ENCODE peak calls at places on chromosomes 11 and 22, in seven cellular contexts. One of them, this sample, is unnamed.

GRCh38 chr11:6561288-6561687 is 42.1 kb downstream of the RRP8 start:
- DNase-seq in CD4-positive, alpha-beta memory T cell: no peak
- DNase-seq in Peyer's patch: no peak
- DNase-seq in upper lobe of right lung: no peak
- DNase-seq in body of pancreas: no peak
- DNase-seq in neuronal stem cell: no peak
- DNase-seq in PC-3: no peak
- DNase-seq in this sample: no peak

GRCh38 chr22:30718491-30718890 is 23.8 kb downstream of the OSBP2 start:
- DNase-seq in CD4-positive, alpha-beta memory T cell: no peak
- DNase-seq in Peyer's patch: no peak
- DNase-seq in upper lobe of right lung: no peak
- DNase-seq in body of pancreas: no peak
- DNase-seq in neuronal stem cell: no peak
- DNase-seq in PC-3: no peak
- DNase-seq in this sample: peak; percentile 39

GRCh38 chr22:45199723-45200122 is 36.0 kb downstream of the NUP50 start:
- DNase-seq in CD4-positive, alpha-beta memory T cell: no peak
- DNase-seq in Peyer's patch: no peak
- DNase-seq in upper lobe of right lung: no peak
- DNase-seq in body of pancreas: no peak
- DNase-seq in neuronal stem cell: no peak
- DNase-seq in PC-3: no peak
- DNase-seq in this sample: no peak

GRCh38 chr11:94638902-94639373 is 71.8 kb downstream of the PIWIL4 start:
- DNase-seq in CD4-positive, alpha-beta memory T cell: no peak
- DNase-seq in Peyer's patch: no peak
- DNase-seq in upper lobe of right lung: no peak
- DNase-seq in body of pancreas: no peak
- DNase-seq in neuronal stem cell: no peak
- DNase-seq in PC-3: no peak
- DNase-seq in this sample: no peak

GRCh38 chr22:43376765-43377485 is 33.8 kb upstream of the SCUBE1 start:
- DNase-seq in CD4-positive, alpha-beta memory T cell: peak; percentile 29
- DNase-seq in Peyer's patch: peak; percentile 78
- DNase-seq in upper lobe of right lung: no peak
- DNase-seq in body of pancreas: peak; percentile 40
- DNase-seq in neuronal stem cell: no peak
- DNase-seq in PC-3: no peak
- DNase-seq in this sample: no peak

GRCh38 chr22:30279932-30280331 is 9.4 kb downstream of the CASTOR1 start:
- DNase-seq in CD4-positive, alpha-beta memory T cell: no peak
- DNase-seq in Peyer's patch: no peak
- DNase-seq in upper lobe of right lung: no peak
- DNase-seq in body of pancreas: no peak
- DNase-seq in neuronal stem cell: no peak
- DNase-seq in PC-3: no peak
- DNase-seq in this sample: no peak

GRCh38 chr22:17235861-17236260 is 16.6 kb upstream of the ADA2 start:
- DNase-seq in CD4-positive, alpha-beta memory T cell: no peak
- DNase-seq in Peyer's patch: no peak
- DNase-seq in upper lobe of right lung: no peak
- DNase-seq in body of pancreas: no peak
- DNase-seq in neuronal stem cell: no peak
- DNase-seq in PC-3: no peak
- DNase-seq in this sample: no peak

GRCh38 chr11:65491614-65492386 is 7.0 kb upstream of the MALAT1 start:
- DNase-seq in CD4-positive, alpha-beta memory T cell: no peak
- DNase-seq in Peyer's patch: peak; percentile 93
- DNase-seq in upper lobe of right lung: peak; percentile 86
- DNase-seq in body of pancreas: peak; percentile 77
- DNase-seq in neuronal stem cell: no peak
- DNase-seq in PC-3: peak; percentile 94
- DNase-seq in this sample: peak; percentile 68

GRCh38 chr11:62315416-62315815 is 16.5 kb upstream of the SCGB1D4 start:
- DNase-seq in CD4-positive, alpha-beta memory T cell: no peak
- DNase-seq in Peyer's patch: no peak
- DNase-seq in upper lobe of right lung: no peak
- DNase-seq in body of pancreas: no peak
- DNase-seq in neuronal stem cell: no peak
- DNase-seq in PC-3: no peak
- DNase-seq in this sample: no peak

GRCh38 chr11:38345286-38345685 is 1747.2 kb upstream of the RAG2 start:
- DNase-seq in CD4-positive, alpha-beta memory T cell: no peak
- DNase-seq in Peyer's patch: no peak
- DNase-seq in upper lobe of right lung: no peak
- DNase-seq in body of pancreas: no peak
- DNase-seq in neuronal stem cell: no peak
- DNase-seq in PC-3: peak; percentile 74
- DNase-seq in this sample: no peak

GRCh38 chr11:78459738-78460137 is 42.1 kb upstream of the GAB2 start:
- DNase-seq in CD4-positive, alpha-beta memory T cell: no peak
- DNase-seq in Peyer's patch: no peak
- DNase-seq in upper lobe of right lung: no peak
- DNase-seq in body of pancreas: no peak
- DNase-seq in neuronal stem cell: no peak
- DNase-seq in PC-3: no peak
- DNase-seq in this sample: no peak

GRCh38 chr11:27468643-27469332 is 3.8 kb downstream of the LGR4 start:
- DNase-seq in CD4-positive, alpha-beta memory T cell: no peak
- DNase-seq in Peyer's patch: no peak
- DNase-seq in upper lobe of right lung: no peak
- DNase-seq in body of pancreas: peak; percentile 47
- DNase-seq in neuronal stem cell: no peak
- DNase-seq in PC-3: peak; percentile 74
- DNase-seq in this sample: no peak
- H3K4me3 ChIP-seq in CD4-positive, alpha-beta memory T cell: no peak overlapping the region
- H3K4me3 ChIP-seq in Peyer's patch: no peak overlapping the region
- H3K4me3 ChIP-seq in upper lobe of right lung: no peak overlapping the region
- H3K4me3 ChIP-seq in body of pancreas: peak overlapping the region; percentile 17
- H3K4me3 ChIP-seq in neuronal stem cell: peak overlapping the region; percentile 51
- H3K4me3 ChIP-seq in PC-3: peak overlapping the region; percentile 81
- H3K4me3 ChIP-seq in this sample: no peak overlapping the region

GRCh38 chr22:41437198-41437597 is 9.4 kb downstream of the TOB2 start:
- DNase-seq in CD4-positive, alpha-beta memory T cell: no peak
- DNase-seq in Peyer's patch: no peak
- DNase-seq in upper lobe of right lung: no peak
- DNase-seq in body of pancreas: no peak
- DNase-seq in neuronal stem cell: no peak
- DNase-seq in PC-3: no peak
- DNase-seq in this sample: no peak

GRCh38 chr22:41429946-41430332 is 16.7 kb downstream of the TOB2 start:
- DNase-seq in CD4-positive, alpha-beta memory T cell: no peak
- DNase-seq in Peyer's patch: no peak
- DNase-seq in upper lobe of right lung: no peak
- DNase-seq in body of pancreas: no peak
- DNase-seq in neuronal stem cell: no peak
- DNase-seq in PC-3: no peak
- DNase-seq in this sample: no peak

GRCh38 chr22:41436322-41437113 is 10.1 kb downstream of the TOB2 start:
- DNase-seq in CD4-positive, alpha-beta memory T cell: no peak
- DNase-seq in Peyer's patch: no peak
- DNase-seq in upper lobe of right lung: no peak
- DNase-seq in body of pancreas: no peak
- DNase-seq in neuronal stem cell: no peak
- DNase-seq in PC-3: no peak
- DNase-seq in this sample: no peak

GRCh38 chr22:41431656-41432055 is 14.9 kb downstream of the TOB2 start:
- DNase-seq in CD4-positive, alpha-beta memory T cell: no peak
- DNase-seq in Peyer's patch: no peak
- DNase-seq in upper lobe of right lung: no peak
- DNase-seq in body of pancreas: no peak
- DNase-seq in neuronal stem cell: no peak
- DNase-seq in PC-3: no peak
- DNase-seq in this sample: no peak

GRCh38 chr22:41435560-41435959 is 11.0 kb downstream of the TOB2 start:
- DNase-seq in CD4-positive, alpha-beta memory T cell: no peak
- DNase-seq in Peyer's patch: no peak
- DNase-seq in upper lobe of right lung: no peak
- DNase-seq in body of pancreas: no peak
- DNase-seq in neuronal stem cell: no peak
- DNase-seq in PC-3: no peak
- DNase-seq in this sample: peak; percentile 27
- H3K36me3 ChIP-seq in CD4-positive, alpha-beta memory T cell: peaks cover 31% of the 10 kb centered on the region
- H3K36me3 ChIP-seq in Peyer's patch: peaks cover 65% of the 10 kb centered on the region
- H3K36me3 ChIP-seq in upper lobe of right lung: peaks cover 54% of the 10 kb centered on the region
- H3K36me3 ChIP-seq in body of pancreas: peaks cover 17% of the 10 kb centered on the region
- H3K36me3 ChIP-seq in neuronal stem cell: peaks cover 92% of the 10 kb centered on the region
- H3K36me3 ChIP-seq in PC-3: peaks cover 8% of the 10 kb centered on the region
- H3K36me3 ChIP-seq in this sample: peaks cover 47% of the 10 kb centered on the region

GRCh38 chr22:21951931-21952465 is 650 bp downstream of the PPM1F start:
- DNase-seq in CD4-positive, alpha-beta memory T cell: no peak
- DNase-seq in Peyer's patch: no peak
- DNase-seq in upper lobe of right lung: peak; percentile 78
- DNase-seq in body of pancreas: peak; percentile 52
- DNase-seq in neuronal stem cell: no peak
- DNase-seq in PC-3: peak; percentile 52
- DNase-seq in this sample: peak; percentile 24
- H3K4me3 ChIP-seq in CD4-positive, alpha-beta memory T cell: peak overlapping the region; percentile 70
- H3K4me3 ChIP-seq in Peyer's patch: peak overlapping the region; percentile 71
- H3K4me3 ChIP-seq in upper lobe of right lung: peak overlapping the region; percentile 67
- H3K4me3 ChIP-seq in body of pancreas: peak overlapping the region; percentile 88
- H3K4me3 ChIP-seq in neuronal stem cell: peak overlapping the region; percentile 88
- H3K4me3 ChIP-seq in PC-3: peak overlapping the region; percentile 85
- H3K4me3 ChIP-seq in this sample: peak overlapping the region; percentile 77

DNA sequence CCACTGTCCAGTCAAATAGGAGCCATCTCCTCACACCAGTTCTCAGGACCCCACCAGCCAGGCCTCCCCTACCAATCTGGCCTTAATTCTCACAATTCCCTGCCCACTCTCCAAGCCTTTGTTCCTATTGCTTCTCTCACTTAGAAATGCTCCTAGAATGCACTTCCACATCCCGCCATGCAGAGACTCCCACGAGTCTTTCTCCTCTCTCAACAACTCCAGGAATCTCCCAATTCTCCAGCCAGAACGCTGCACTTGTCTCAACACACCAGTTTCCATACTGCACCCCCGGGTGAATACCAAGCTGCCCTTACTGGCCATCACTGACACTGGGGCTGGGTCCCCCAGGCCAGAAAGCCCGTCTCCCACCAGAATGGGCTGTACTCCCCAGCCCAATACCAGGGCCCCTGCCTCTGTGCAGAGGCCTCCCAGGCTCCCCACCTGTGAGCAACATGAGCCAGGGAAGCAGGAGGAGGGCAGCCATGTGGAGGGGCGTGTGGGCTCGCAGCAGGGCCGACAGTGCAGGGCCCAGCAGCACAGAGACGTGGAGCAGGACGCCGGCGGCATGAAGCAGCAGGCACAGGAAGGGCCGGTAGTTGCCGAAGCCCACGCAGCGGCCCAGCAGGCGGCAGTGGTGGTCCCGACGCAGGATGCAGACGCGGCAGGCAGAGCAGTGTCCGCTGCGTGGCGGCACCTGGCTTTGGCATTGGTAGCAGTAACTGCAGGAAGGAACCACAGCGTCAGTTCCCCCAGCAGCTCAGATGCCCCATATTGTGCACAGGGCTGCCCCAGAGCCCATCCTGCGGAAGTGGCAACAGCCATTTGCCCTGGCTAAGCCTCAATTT is 2.4 kb downstream of the ZDHHC24 start:
- DNase-seq in CD4-positive, alpha-beta memory T cell: peak; percentile 66
- DNase-seq in Peyer's patch: peak; percentile 90
- DNase-seq in upper lobe of right lung: no peak
- DNase-seq in body of pancreas: no peak
- DNase-seq in neuronal stem cell: no peak
- DNase-seq in PC-3: no peak
- DNase-seq in this sample: peak; percentile 89
- H3K36me3 ChIP-seq in CD4-positive, alpha-beta memory T cell: no peaks in the 10 kb centered on the region
- H3K36me3 ChIP-seq in Peyer's patch: peaks cover 27% of the 10 kb centered on the region
- H3K36me3 ChIP-seq in upper lobe of right lung: peaks cover 27% of the 10 kb centered on the region
- H3K36me3 ChIP-seq in body of pancreas: peaks cover 8% of the 10 kb centered on the region
- H3K36me3 ChIP-seq in neuronal stem cell: peaks cover 16% of the 10 kb centered on the region
- H3K36me3 ChIP-seq in PC-3: no peaks in the 10 kb centered on the region
- H3K36me3 ChIP-seq in this sample: no peaks in the 10 kb centered on the region

GRCh38 chr11:121066623-121067022 is 34.4 kb upstream of the TECTA start:
- DNase-seq in CD4-positive, alpha-beta memory T cell: no peak
- DNase-seq in Peyer's patch: no peak
- DNase-seq in upper lobe of right lung: no peak
- DNase-seq in body of pancreas: no peak
- DNase-seq in neuronal stem cell: no peak
- DNase-seq in PC-3: no peak
- DNase-seq in this sample: no peak
- H3K4me3 ChIP-seq in CD4-positive, alpha-beta memory T cell: no peak overlapping the region
- H3K4me3 ChIP-seq in Peyer's patch: no peak overlapping the region
- H3K4me3 ChIP-seq in upper lobe of right lung: no peak overlapping the region
- H3K4me3 ChIP-seq in body of pancreas: no peak overlapping the region
- H3K4me3 ChIP-seq in neuronal stem cell: no peak overlapping the region
- H3K4me3 ChIP-seq in PC-3: peak overlapping the region; percentile 8
- H3K4me3 ChIP-seq in this sample: no peak overlapping the region

DNA sequence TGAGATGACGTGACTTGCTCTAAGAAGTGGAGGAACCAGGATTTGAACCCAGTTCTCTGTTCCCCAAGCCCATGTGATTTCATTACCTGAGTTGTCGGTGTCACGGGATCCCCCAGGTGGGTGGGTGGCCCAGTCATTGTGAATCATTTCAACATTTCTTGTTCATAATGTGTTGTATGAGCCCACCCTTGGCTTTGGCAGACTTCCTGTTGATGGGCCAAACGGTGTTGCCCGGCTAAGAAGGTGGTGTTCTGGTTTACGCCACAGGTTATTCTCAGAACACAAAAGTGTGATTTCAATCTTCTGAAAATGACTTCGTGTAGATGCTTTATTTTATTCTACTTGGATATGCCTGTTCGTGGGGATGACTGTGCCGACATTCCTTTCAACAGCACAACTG is 21.6 kb upstream of the ST14 start:
- DNase-seq in CD4-positive, alpha-beta memory T cell: no peak
- DNase-seq in Peyer's patch: no peak
- DNase-seq in upper lobe of right lung: no peak
- DNase-seq in body of pancreas: no peak
- DNase-seq in neuronal stem cell: no peak
- DNase-seq in PC-3: no peak
- DNase-seq in this sample: no peak
- H3K36me3 ChIP-seq in CD4-positive, alpha-beta memory T cell: peaks cover 13% of the 10 kb centered on the region
- H3K36me3 ChIP-seq in Peyer's patch: peaks cover 77% of the 10 kb centered on the region
- H3K36me3 ChIP-seq in upper lobe of right lung: peaks cover 83% of the 10 kb centered on the region
- H3K36me3 ChIP-seq in body of pancreas: no peaks in the 10 kb centered on the region
- H3K36me3 ChIP-seq in neuronal stem cell: peaks cover 94% of the 10 kb centered on the region
- H3K36me3 ChIP-seq in PC-3: peaks cover 78% of the 10 kb centered on the region
- H3K36me3 ChIP-seq in this sample: peaks cover 16% of the 10 kb centered on the region

This sample was measured in WERI-Rb-1.